ENCODE peak calls at places on chromosomes 7 and 10, in seven cellular contexts. I, P, U, K, J, D and A are unnamed samples.
A peak's percentile ranks its signal among the peaks of the same experiment; 100 is the strongest.

GRCh38 chr10:123402656-123403055 is 248.5 kb downstream of the BUB3 start:
- DNase-seq in I (no peak), P (no peak), U (no peak), K (no peak), J (no peak), D (peak; percentile 5), A (no peak)

GRCh38 chr7:47291461-47292051 is 290.4 kb downstream of the TNS3 start:
- DNase-seq in I (peak; percentile 94), P (no peak), U (no peak), K (no peak), J (peak; percentile 98), D (no peak), A (no peak)

GRCh38 chr7:7512861-7513597 is 22.6 kb downstream of the COL28A1 start:
- DNase-seq in I (no peak), P (peak; percentile 70), U (no peak), K (no peak), J (no peak), D (no peak), A (no peak)

GRCh38 chr10:52639652-52640051 is 132.9 kb downstream of the MBL2 start:
- DNase-seq in I (no peak), P (no peak), U (no peak), K (no peak), J (peak; percentile 1), D (no peak), A (no peak)

GRCh38 chr7:144763291-144763690 is 72.6 kb downstream of the TPK1 start:
- DNase-seq in I (no peak), P (no peak), U (no peak), K (no peak), J (no peak), D (no peak), A (no peak)

GRCh38 chr10:63391812-63392211 is 74.0 kb downstream of the JMJD1C start:
- DNase-seq in I (no peak), P (no peak), U (no peak), K (no peak), J (peak; percentile 23), D (no peak), A (no peak)

GRCh38 chr10:117970962-117971361 is 75.8 kb downstream of the RAB11FIP2 start:
- DNase-seq in I (no peak), P (no peak), U (no peak), K (no peak), J (no peak), D (no peak), A (no peak)

GRCh38 chr7:156892086-156892800 is 740 bp downstream of the LMBR1 start:
- DNase-seq in I (peak; percentile 46), P (peak; percentile 52), U (no peak), K (peak; percentile 56), J (no peak), D (peak; percentile 92), A (peak; percentile 85)

GRCh38 chr7:36048902-36049240 is 104.2 kb upstream of the EEPD1 start:
- DNase-seq in I (peak; percentile 17), P (no peak), U (no peak), K (no peak), J (peak; percentile 49), D (no peak), A (no peak)

GRCh38 chr10:4303045-4303444 is 518.0 kb upstream of the KLF6 start:
- DNase-seq in I (no peak), P (no peak), U (no peak), K (no peak), J (peak; percentile 51), D (no peak), A (no peak)

GRCh38 chr7:112290065-112290464 is 83.6 kb downstream of the ZNF277 start:
- DNase-seq in I (no peak), P (no peak), U (no peak), K (no peak), J (peak; percentile 65), D (no peak), A (no peak)

GRCh38 chr7:57203161-57203791 is 71.0 kb upstream of the ZNF479 start:
- DNase-seq in I (no peak), P (no peak), U (no peak), K (no peak), J (no peak), D (no peak), A (no peak)

GRCh38 chr10:122490786-122491680 is 29.7 kb downstream of the HTRA1 start:
- DNase-seq in I (peak; percentile 85), P (peak; percentile 48), U (no peak), K (no peak), J (no peak), D (no peak), A (peak; percentile 78)

GRCh38 chr7:116165717-116166116 is 44.6 kb upstream of the TES start:
- DNase-seq in I (no peak), P (no peak), U (no peak), K (no peak), J (no peak), D (no peak), A (no peak)